ENCODE peak calls at places on chromosome 10, in eight cellular contexts. U is GM23248; D is ureter; F is adipocyte; L is stimulated activated CD8-positive, alpha-beta memory T cell treated with anti-CD3 and anti-CD28 coated beads, Interleukin-7, amount 100 ng/mL, for 4 hours; J is NB4; K is stromal cell of bone marrow; R is neuronal stem cell. E is an unnamed sample.

GRCh38 chr10:132523561-132524442 is 13.8 kb upstream of the INPP5A start:
- DNase-seq in U (no peak), D (peak), F (no peak), L (no peak), J (no peak), K (no peak), R (no peak), E (no peak)

GRCh38 chr10:125857185-125857760 is 23.8 kb downstream of the DHX32 start:
- DNase-seq in U (peak), D (no peak), F (peak), L (no peak), J (no peak), K (no peak), R (no peak), E (no peak)

GRCh38 chr10:5545011-5545410 is 20.2 kb downstream of the CALML3 start:
- DNase-seq in U (no peak), D (no peak), F (no peak), L (no peak), J (no peak), K (no peak), R (no peak), E (no peak)

GRCh38 chr10:78194539-78195402 is 161.1 kb downstream of the RPS24 start:
- DNase-seq in U (peak), D (no peak), F (no peak), L (no peak), J (no peak), K (no peak), R (no peak), E (no peak)

GRCh38 chr10:69065406-69066361 is 22.2 kb upstream of the SRGN start:
- DNase-seq in U (peak), D (no peak), F (peak), L (no peak), J (peak), K (peak), R (no peak), E (no peak)

GRCh38 chr10:5595591-5596590 is 70.5 kb downstream of the ASB13 start:
- DNase-seq in U (peak), D (no peak), F (peak), L (no peak), J (peak), K (peak), R (no peak), E (no peak)

GRCh38 chr10:48454302-48455054 is 148.0 kb downstream of the MAPK8 start:
- DNase-seq in U (no peak), D (peak), F (no peak), L (no peak), J (no peak), K (no peak), R (no peak), E (no peak)

GRCh38 chr10:43026039-43026973 is 50.6 kb upstream of the RET start:
- DNase-seq in U (no peak), D (no peak), F (no peak), L (no peak), J (no peak), K (no peak), R (no peak), E (no peak)

GRCh38 chr10:4546500-4546899 is 279.5 kb upstream of the AKR1E2 start:
- DNase-seq in U (peak), D (no peak), F (peak), L (peak), J (no peak), K (peak), R (no peak), E (no peak)

GRCh38 chr10:130074639-130075038 is 36.0 kb downstream of the C10orf143 start:
- DNase-seq in U (peak), D (no peak), F (peak), L (no peak), J (no peak), K (peak), R (no peak), E (no peak)

GRCh38 chr10:127976286-127976685 is 69.4 kb downstream of the PTPRE start:
- DNase-seq in U (peak), D (peak), F (no peak), L (no peak), J (peak), K (no peak), R (no peak), E (no peak)

GRCh38 chr10:62043493-62043938 is 142.0 kb downstream of the ARID5B start:
- DNase-seq in U (peak), D (no peak), F (no peak), L (no peak), J (no peak), K (no peak), R (no peak), E (no peak)